ENCODE peak calls at places on chromosomes 12 and 14, in eight cellular contexts. M, S, D, A, K, E, B and U are unnamed samples.

GRCh38 chr12:107610030-107610859 is 75.4 kb upstream of the PWP1 start:
- DNase-seq in A (peak), K (peak), D (peak), E (no peak), S (no peak), M (peak), B (no peak), U (no peak)

GRCh38 chr14:89332031-89332430 is 85.0 kb downstream of the FOXN3 start:
- DNase-seq in K (no peak), E (no peak), B (no peak), M (peak), A (peak), S (no peak), D (no peak), U (no peak)

GRCh38 chr14:61860294-61860918 is 98.2 kb downstream of the SNAPC1 start:
- DNase-seq in E (no peak), K (peak), S (peak), M (peak), B (no peak), A (peak), D (peak), U (no peak)

GRCh38 chr14:53151867-53152626 is 1.1 kb downstream of the DDHD1 start:
- DNase-seq in K (peak), M (peak), B (peak), E (peak), S (peak), A (peak), D (peak), U (no peak)

GRCh38 chr14:53325176-53325806 is 172.2 kb upstream of the DDHD1 start:
- DNase-seq in B (no peak), S (no peak), K (no peak), E (no peak), M (peak), A (peak), D (no peak), U (no peak)

GRCh38 chr12:108633534-108634224 is at the start of gene SELPLG:
- DNase-seq in E (peak), K (no peak), M (no peak), B (peak), S (peak), D (no peak), A (no peak), U (no peak)

GRCh38 chr12:10989107-10989506 is 2.4 kb upstream of the TAS2R50 start:
- DNase-seq in D (no peak), S (no peak), B (no peak), K (no peak), A (no peak), E (no peak), M (no peak), U (no peak)

GRCh38 chr12:94149781-94150482 is 1.6 kb downstream of the PLXNC1 start:
- DNase-seq in E (no peak), B (no peak), A (peak), M (peak), K (no peak), D (peak), S (peak), U (no peak)

GRCh38 chr12:67957383-67957782 is 31.9 kb upstream of the IFNG-AS1 start:
- DNase-seq in A (no peak), M (no peak), D (no peak), B (no peak), K (no peak), E (no peak), S (no peak), U (no peak)

GRCh38 chr14:39382463-39382862 is 49.8 kb downstream of the FBXO33 start:
- DNase-seq in M (no peak), D (no peak), A (no peak), K (no peak), E (no peak), B (no peak), S (no peak), U (no peak)

GRCh38 chr14:94940263-94940993 is 170.5 kb upstream of the GSC start:
- DNase-seq in D (no peak), E (no peak), A (no peak), B (no peak), K (no peak), M (no peak), S (no peak), U (no peak)

GRCh38 chr12:117695956-117696355 is 272.8 kb downstream of the KSR2 start:
- DNase-seq in K (no peak), M (no peak), D (no peak), E (no peak), B (no peak), A (no peak), S (peak), U (no peak)

GRCh38 chr12:46493352-46494209 is 121.0 kb upstream of the SLC38A2 start:
- DNase-seq in S (no peak), D (no peak), E (no peak), B (no peak), M (no peak), K (no peak), A (no peak), U (no peak)
- H3K4me3 ChIP-seq in S (no peak), D (no peak), E (no peak), B (no peak), M (peak), K (peak), A (peak), U (no peak)

DNA sequence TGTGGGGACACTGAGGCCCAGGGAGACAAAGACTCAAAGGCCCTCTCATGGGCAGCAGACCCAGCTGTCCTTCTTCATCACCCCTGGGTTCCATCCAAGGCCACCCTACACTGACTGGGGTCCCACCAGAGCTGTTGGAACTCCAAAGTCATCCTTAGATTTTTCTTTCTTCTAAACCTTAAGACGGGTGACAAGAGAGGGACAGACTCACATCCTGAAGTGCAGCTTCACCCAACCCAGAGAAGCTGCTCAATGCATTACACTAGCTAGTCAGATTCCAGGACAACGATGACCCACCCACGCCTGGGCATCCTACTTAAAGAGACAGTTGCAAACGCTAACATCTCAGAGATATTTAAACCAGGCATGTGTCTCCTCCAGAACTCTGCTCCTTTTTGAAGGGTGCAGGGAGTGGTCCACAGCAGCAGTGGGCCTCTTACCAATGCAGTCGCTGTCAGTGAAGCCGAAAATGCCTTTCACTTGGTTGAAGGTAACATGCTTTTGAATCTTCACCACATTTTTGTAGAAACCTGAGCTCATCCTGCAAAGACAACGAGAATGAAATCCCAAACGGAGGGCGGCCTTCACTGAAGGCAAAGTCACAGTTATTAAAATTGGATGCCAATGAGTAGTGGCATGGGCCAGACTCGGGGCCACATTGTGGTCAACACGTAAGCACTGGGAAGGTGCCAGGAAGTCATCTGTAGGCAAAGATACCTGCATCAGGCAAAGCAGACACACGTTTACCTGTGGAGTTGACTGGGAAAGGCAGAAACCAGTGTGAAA is 23.4 kb downstream of the SLC25A47 start:
- DNase-seq in D (no peak), S (no peak), M (no peak), E (no peak), B (no peak), K (no peak), A (no peak), U (no peak)
- H3K4me3 ChIP-seq in D (no peak), S (no peak), M (no peak), E (no peak), B (no peak), K (no peak), A (no peak), U (no peak)

DNA sequence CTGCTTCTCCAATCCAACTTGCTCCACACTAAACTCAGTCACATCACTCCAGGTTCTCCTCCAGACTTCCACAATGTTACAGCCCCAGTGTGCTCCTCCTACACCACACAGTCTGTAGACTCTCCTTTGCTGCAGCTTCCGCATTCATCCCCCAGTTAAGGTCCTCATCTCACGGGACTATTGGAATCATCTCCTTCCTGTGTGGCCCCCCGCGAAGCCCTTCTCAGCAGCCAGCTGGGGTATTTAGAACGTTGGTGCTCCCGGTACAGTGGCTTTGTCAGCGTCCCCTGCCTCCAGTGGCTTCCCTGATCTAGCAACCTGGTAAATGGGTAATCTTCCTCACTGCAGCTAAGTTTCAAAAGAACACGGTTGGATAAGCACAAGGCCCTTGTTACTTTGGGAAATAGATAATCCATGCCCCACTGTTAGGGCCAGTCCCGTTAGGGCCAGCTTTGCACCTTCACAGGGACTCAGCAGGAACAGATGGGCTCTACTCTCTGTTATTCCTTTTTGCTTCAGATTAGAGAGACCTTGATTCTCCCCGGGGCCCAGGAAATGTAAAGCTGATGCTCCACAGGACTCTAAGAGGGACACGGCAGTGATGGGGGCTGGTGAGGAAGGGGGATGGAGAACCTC is 823 bp upstream of the TSPAN11 start:
- DNase-seq in B (no peak), D (no peak), A (no peak), K (no peak), E (no peak), S (no peak), M (no peak), U (no peak)
- H3K4me3 ChIP-seq in B (peak), D (no peak), A (peak), K (peak), E (no peak), S (no peak), M (peak), U (peak)

GRCh38 chr14:42654707-42655106 is 1048.0 kb downstream of the LRFN5 start:
- DNase-seq in E (no peak), M (no peak), S (no peak), A (no peak), B (no peak), D (no peak), K (no peak), U (no peak)
- H3K4me3 ChIP-seq in E (no peak), M (no peak), S (no peak), A (no peak), B (no peak), D (no peak), K (no peak), U (no peak)